ENCODE peak calls at places on chromosomes 3 and 15, in six cellular contexts. Q is astrocyte of the spinal cord, L is lower lobe of right lung, H is stomach, T is A549, G is fibroblast of lung. Y is an unnamed sample.

GRCh38 chr3:129553771-129554170 is 10.8 kb downstream of the H1-8 start:
- DNase-seq in Q (no peak), L (no peak), H (no peak), T (no peak), G (no peak), Y (no peak)

GRCh38 chr3:40281995-40282394 is 27.5 kb upstream of the EIF1B start:
- DNase-seq in Q (no peak), L (no peak), H (no peak), T (no peak), G (no peak), Y (no peak)

GRCh38 chr3:10242182-10243065 is 5.8 kb upstream of the TATDN2 start:
- DNase-seq in Q (peak), L (no peak), H (no peak), T (no peak), G (peak), Y (peak)

GRCh38 chr3:23566499-23566898 is 239.3 kb upstream of the UBE2E1 start:
- DNase-seq in Q (no peak), L (no peak), H (no peak), T (no peak), G (no peak), Y (no peak)

GRCh38 chr3:66582721-66583141 is 81.9 kb upstream of the LRIG1 start:
- DNase-seq in Q (peak), L (no peak), H (no peak), T (no peak), G (peak), Y (no peak)

GRCh38 chr15:59825926-59826325 is 136.8 kb upstream of the BNIP2 start:
- DNase-seq in Q (peak), L (no peak), H (no peak), T (no peak), G (no peak), Y (no peak)

GRCh38 chr15:98384328-98385029 is 263.9 kb upstream of the IGF1R start:
- DNase-seq in Q (no peak), L (no peak), H (no peak), T (no peak), G (no peak), Y (no peak)

GRCh38 chr15:101104186-101104585 is 147.7 kb downstream of the CHSY1 start:
- DNase-seq in Q (no peak), L (no peak), H (no peak), T (no peak), G (no peak), Y (no peak)

GRCh38 chr15:56552668-56553067 is 87.7 kb upstream of the MNS1 start:
- DNase-seq in Q (no peak), L (no peak), H (no peak), T (no peak), G (no peak), Y (no peak)

GRCh38 chr3:54999159-54999558 is 71.3 kb upstream of the LRTM1 start:
- DNase-seq in Q (peak), L (no peak), H (no peak), T (peak), G (peak), Y (peak)

GRCh38 chr3:141093971-141094401 is 42.8 kb downstream of the SPSB4 start:
- DNase-seq in Q (peak), L (no peak), H (peak), T (no peak), G (peak), Y (no peak)

GRCh38 chr3:62260655-62261054 is 112.7 kb downstream of the FEZF2 start:
- DNase-seq in Q (no peak), L (no peak), H (no peak), T (no peak), G (no peak), Y (no peak)

GRCh38 chr15:82843561-82843960 is 34.1 kb downstream of the WHAMM start:
- DNase-seq in Q (no peak), L (no peak), H (no peak), T (no peak), G (no peak), Y (no peak)

GRCh38 chr15:77786181-77786890 is 153.6 kb upstream of the LINGO1 start:
- DNase-seq in Q (no peak), L (no peak), H (no peak), T (no peak), G (no peak), Y (no peak)

GRCh38 chr3:182450942-182451607 is 342.2 kb upstream of the ATP11B start:
- DNase-seq in Q (no peak), L (no peak), H (no peak), T (no peak), G (no peak), Y (no peak)

GRCh38 chr3:42934111-42934510 is 28.2 kb downstream of the ZNF662 start:
- DNase-seq in Q (no peak), L (no peak), H (no peak), T (no peak), G (no peak), Y (no peak)

GRCh38 chr15:61115679-61116078 is 113.4 kb downstream of the RORA start:
- DNase-seq in Q (peak), L (no peak), H (no peak), T (no peak), G (peak), Y (no peak)

GRCh38 chr3:14463330-14464216 is 61.2 kb downstream of the SLC6A6 start:
- DNase-seq in Q (no peak), L (no peak), H (no peak), T (no peak), G (no peak), Y (no peak)

GRCh38 chr3:24682141-24682547 is 187.5 kb upstream of the THRB start:
- DNase-seq in Q (peak), L (no peak), H (no peak), T (no peak), G (peak), Y (peak)

GRCh38 chr3:158471639-158472294 is 99.2 kb upstream of the MLF1 start:
- DNase-seq in Q (peak), L (no peak), H (no peak), T (no peak), G (peak), Y (peak)

GRCh38 chr15:43911235-43911661 is 84.4 kb downstream of the WDR76 start:
- DNase-seq in Q (peak), L (no peak), H (no peak), T (peak), G (peak), Y (peak)

GRCh38 chr15:89399390-89400120 is 64.9 kb upstream of the POLG start:
- DNase-seq in Q (no peak), L (no peak), H (no peak), T (peak), G (peak), Y (no peak)

GRCh38 chr15:42939841-42940240 is 19.3 kb upstream of the TTBK2 start:
- DNase-seq in Q (no peak), L (no peak), H (no peak), T (no peak), G (no peak), Y (no peak)

GRCh38 chr3:155232605-155233004 is 60.9 kb downstream of the STRIT1 start:
- DNase-seq in Q (peak), L (no peak), H (peak), T (no peak), G (peak), Y (peak)

GRCh38 chr15:90315276-90315982 is 36.7 kb upstream of the ZNF774 start:
- DNase-seq in Q (peak), L (no peak), H (peak), T (no peak), G (peak), Y (peak)

GRCh38 chr3:88912294-88913014 is 195.0 kb upstream of the EPHA3 start:
- DNase-seq in Q (no peak), L (no peak), H (no peak), T (no peak), G (no peak), Y (no peak)

GRCh38 chr3:30607032-30607833 is 832 bp downstream of the TGFBR2 start:
- DNase-seq in Q (peak), L (peak), H (peak), T (no peak), G (peak), Y (peak)

GRCh38 chr3:44845528-44846520 is 15.9 kb upstream of the TMEM42 start:
- DNase-seq in Q (peak), L (no peak), H (no peak), T (no peak), G (peak), Y (peak)

GRCh38 chr3:188868803-188869202 is 303.0 kb upstream of the TPRG1 start:
- DNase-seq in Q (no peak), L (no peak), H (no peak), T (no peak), G (no peak), Y (no peak)

GRCh38 chr3:123347691-123348264 is 101.1 kb downstream of the ADCY5 start:
- DNase-seq in Q (no peak), L (no peak), H (no peak), T (no peak), G (no peak), Y (no peak)

GRCh38 chr3:30664449-30664848 is 58.0 kb downstream of the TGFBR2 start:
- DNase-seq in Q (no peak), L (no peak), H (no peak), T (no peak), G (no peak), Y (no peak)

GRCh38 chr3:63029326-63029725 is 154.1 kb upstream of the CADPS start:
- DNase-seq in Q (no peak), L (no peak), H (no peak), T (no peak), G (no peak), Y (no peak)

GRCh38 chr15:67146875-67147381 is 81.5 kb downstream of the SMAD3 start:
- DNase-seq in Q (peak), L (no peak), H (no peak), T (peak), G (peak), Y (peak)

GRCh38 chr15:43268111-43269105 is 1.7 kb upstream of the TGM5 start:
- DNase-seq in Q (peak), L (no peak), H (no peak), T (no peak), G (no peak), Y (no peak)

GRCh38 chr3:125140817-125141595 is 71.5 kb downstream of the SLC12A8 start:
- DNase-seq in Q (peak), L (no peak), H (no peak), T (no peak), G (peak), Y (no peak)

GRCh38 chr15:80779658-80780415 is 667 bp downstream of the CEMIP start:
- DNase-seq in Q (peak), L (no peak), H (no peak), T (peak), G (peak), Y (peak)

GRCh38 chr15:80777836-80778620 is 1.1 kb upstream of the CEMIP start:
- DNase-seq in Q (no peak), L (no peak), H (no peak), T (no peak), G (no peak), Y (no peak)

GRCh38 chr15:80778621-80778963 is 578 bp upstream of the CEMIP start:
- DNase-seq in Q (peak), L (no peak), H (no peak), T (no peak), G (no peak), Y (no peak)

GRCh38 chr15:80778964-80779657 is at the start of gene CEMIP:
- DNase-seq in Q (peak), L (peak), H (peak), T (peak), G (peak), Y (peak)

GRCh38 chr15:80780416-80781221 is 1.4 kb downstream of the CEMIP start:
- DNase-seq in Q (peak), L (peak), H (peak), T (peak), G (peak), Y (peak)
- H3K4me3 ChIP-seq in Q (peak), L (peak), H (peak), T (peak), G (peak), Y (peak)

GRCh38 chr3:81393251-81393650 is 368.2 kb downstream of the GBE1 start:
- DNase-seq in Q (peak), L (no peak), H (no peak), T (no peak), G (peak), Y (no peak)
- H3K4me3 ChIP-seq in Q (no peak), L (no peak), H (no peak), T (no peak), G (no peak), Y (no peak)

GRCh38 chr3:19250959-19251610 is 102.8 kb downstream of the KCNH8 start:
- DNase-seq in Q (no peak), L (no peak), H (no peak), T (no peak), G (no peak), Y (no peak)
- H3K4me3 ChIP-seq in Q (no peak), L (no peak), H (no peak), T (no peak), G (no peak), Y (no peak)

GRCh38 chr3:187621881-187622280 is 48.3 kb downstream of the SST start:
- DNase-seq in Q (no peak), L (no peak), H (no peak), T (no peak), G (no peak), Y (no peak)
- H3K4me3 ChIP-seq in Q (no peak), L (no peak), H (no peak), T (no peak), G (no peak), Y (no peak)

DNA sequence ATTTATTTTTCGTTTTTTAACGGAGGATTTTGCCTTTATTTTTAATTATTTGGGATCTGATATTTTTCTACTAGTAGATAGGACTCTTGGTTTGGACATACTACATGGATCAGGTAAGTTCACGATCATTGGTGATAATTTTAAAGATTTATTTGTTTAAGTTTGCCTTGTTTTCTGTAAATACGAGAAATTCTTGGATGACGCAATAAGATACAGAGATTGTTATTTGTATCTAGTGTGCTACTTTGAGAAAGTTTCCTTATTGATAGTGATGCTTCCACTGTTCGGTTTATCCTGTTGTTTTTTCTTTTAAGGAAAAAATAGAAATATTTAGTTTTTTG is 558 bp downstream of the CHD2 start:
- DNase-seq in Q (no peak), L (no peak), H (no peak), T (no peak), G (no peak), Y (no peak)
- H3K4me3 ChIP-seq in Q (peak), L (peak), H (peak), T (peak), G (peak), Y (peak)

GRCh38 chr3:146503459-146504202 is 34.3 kb upstream of the PLSCR2 start:
- DNase-seq in Q (peak), L (no peak), H (no peak), T (peak), G (peak), Y (peak)
- H3K4me3 ChIP-seq in Q (no peak), L (no peak), H (no peak), T (no peak), G (no peak), Y (no peak)

GRCh38 chr3:16899919-16900318 is 15.2 kb downstream of the PLCL2 start:
- DNase-seq in Q (no peak), L (no peak), H (no peak), T (no peak), G (no peak), Y (no peak)

GRCh38 chr3:16896820-16897219 is 12.1 kb downstream of the PLCL2 start:
- DNase-seq in Q (no peak), L (no peak), H (no peak), T (no peak), G (no peak), Y (no peak)

GRCh38 chr3:16896094-16896627 is 11.4 kb downstream of the PLCL2 start:
- DNase-seq in Q (no peak), L (no peak), H (no peak), T (no peak), G (no peak), Y (no peak)

GRCh38 chr3:16898595-16899395 is 14.0 kb downstream of the PLCL2 start:
- DNase-seq in Q (no peak), L (no peak), H (no peak), T (no peak), G (no peak), Y (no peak)

GRCh38 chr3:16897254-16897926 is 12.6 kb downstream of the PLCL2 start:
- DNase-seq in Q (no peak), L (no peak), H (no peak), T (no peak), G (no peak), Y (no peak)
- H3K4me3 ChIP-seq in Q (no peak), L (no peak), H (peak), T (no peak), G (no peak), Y (no peak)